ENCODE peak calls at places on chromosomes 12 and 14, in seven cellular contexts. One of them, this sample, is unnamed.

GRCh38 chr12:132238487-132239248 is 90.7 kb downstream of the GALNT9 start:
- DNase-seq in HepG2: no peak
- DNase-seq in H1: no peak
- DNase-seq in GM12878: no peak
- DNase-seq in K562: no peak
- DNase-seq in HCT116: no peak
- DNase-seq in SK-N-SH: no peak
- DNase-seq in this sample: no peak

GRCh38 chr12:91356405-91356804 is 173.8 kb upstream of the DCN start:
- DNase-seq in SK-N-SH: no peak
- DNase-seq in K562: no peak
- DNase-seq in H1: no peak
- DNase-seq in HCT116: no peak
- DNase-seq in HepG2: no peak
- DNase-seq in GM12878: no peak
- DNase-seq in this sample: no peak

GRCh38 chr12:109102491-109102890 is 5.1 kb downstream of the UNG start:
- DNase-seq in HepG2: no peak
- DNase-seq in SK-N-SH: no peak
- DNase-seq in HCT116: no peak
- DNase-seq in GM12878: no peak
- DNase-seq in H1: no peak
- DNase-seq in K562: no peak
- DNase-seq in this sample: no peak

GRCh38 chr14:91872011-91872476 is 4.7 kb upstream of the TC2N start:
- DNase-seq in H1: no peak
- DNase-seq in HCT116: no peak
- DNase-seq in K562: no peak
- DNase-seq in GM12878: peak; percentile 64
- DNase-seq in SK-N-SH: no peak
- DNase-seq in HepG2: peak; percentile 8
- DNase-seq in this sample: no peak

GRCh38 chr12:67645571-67645970 is 3.0 kb upstream of the DYRK2 start:
- DNase-seq in GM12878: no peak
- DNase-seq in SK-N-SH: no peak
- DNase-seq in K562: no peak
- DNase-seq in H1: no peak
- DNase-seq in HepG2: no peak
- DNase-seq in HCT116: no peak
- DNase-seq in this sample: no peak

GRCh38 chr14:23696706-23697239 is 60.6 kb downstream of the DHRS2 start:
- DNase-seq in HCT116: no peak
- DNase-seq in SK-N-SH: no peak
- DNase-seq in K562: no peak
- DNase-seq in GM12878: no peak
- DNase-seq in HepG2: no peak
- DNase-seq in H1: no peak
- DNase-seq in this sample: peak; percentile 6

GRCh38 chr14:42671636-42672035 is 1065.0 kb downstream of the LRFN5 start:
- DNase-seq in H1: no peak
- DNase-seq in HepG2: no peak
- DNase-seq in K562: no peak
- DNase-seq in HCT116: no peak
- DNase-seq in SK-N-SH: no peak
- DNase-seq in GM12878: no peak
- DNase-seq in this sample: no peak

GRCh38 chr14:60327447-60328331 is 78.7 kb downstream of the PPM1A start:
- DNase-seq in H1: peak; percentile 72
- DNase-seq in SK-N-SH: peak; percentile 38
- DNase-seq in GM12878: peak; percentile 47
- DNase-seq in HCT116: no peak
- DNase-seq in HepG2: no peak
- DNase-seq in K562: no peak
- DNase-seq in this sample: no peak

GRCh38 chr14:82046512-82047226 is 513.0 kb upstream of the SEL1L start:
- DNase-seq in SK-N-SH: no peak
- DNase-seq in HepG2: no peak
- DNase-seq in GM12878: no peak
- DNase-seq in K562: no peak
- DNase-seq in H1: no peak
- DNase-seq in HCT116: no peak
- DNase-seq in this sample: no peak

DNA sequence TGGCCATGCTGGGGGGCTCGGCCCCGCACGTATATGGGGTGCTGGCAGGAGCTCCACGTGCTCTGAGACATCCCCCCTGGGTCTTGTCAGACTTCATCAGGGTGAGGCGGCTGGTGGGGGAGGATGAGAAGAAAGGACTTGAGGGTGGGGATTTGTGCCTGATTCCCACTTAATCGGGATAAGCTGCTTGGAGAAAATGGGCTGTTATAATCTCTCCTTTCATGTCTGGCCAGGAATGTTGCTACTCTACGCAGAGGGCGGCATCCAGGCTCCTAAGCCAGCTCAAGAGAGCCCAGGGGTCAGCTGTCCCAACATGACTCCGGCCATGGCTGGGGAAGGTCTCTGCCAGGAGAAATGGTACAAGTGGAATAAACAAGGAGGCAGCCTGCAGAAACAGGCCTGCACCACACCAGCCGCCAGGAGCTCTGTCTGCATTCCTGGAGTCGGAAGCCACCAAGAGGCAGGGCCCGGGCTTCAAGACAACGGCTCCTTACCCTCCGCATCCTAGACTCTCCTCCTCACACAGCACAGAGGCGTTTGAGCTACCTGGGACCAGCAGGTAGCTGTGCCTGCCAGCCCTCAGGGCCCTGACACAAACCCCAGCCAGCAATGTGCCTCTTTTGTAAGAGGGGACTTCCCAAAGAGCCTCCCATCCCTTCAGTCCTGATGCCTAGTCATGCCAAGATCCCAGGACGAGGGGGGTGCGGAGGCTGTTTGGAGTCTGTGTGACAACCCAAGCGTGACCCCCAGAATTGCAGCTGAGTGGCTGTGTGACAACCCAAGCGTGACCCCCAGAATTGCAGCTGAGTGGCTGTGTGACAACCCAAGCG is 195.8 kb upstream of the DIO3 start:
- DNase-seq in GM12878: no peak
- DNase-seq in HCT116: no peak
- DNase-seq in SK-N-SH: peak; percentile 14
- DNase-seq in H1: no peak
- DNase-seq in K562: no peak
- DNase-seq in HepG2: no peak
- DNase-seq in this sample: no peak
- TF ChIP-seq JUND in GM12878: no peak
- TF ChIP-seq JUND in HCT116: no peak
- TF ChIP-seq JUND in SK-N-SH: no peak
- TF ChIP-seq JUND in H1: no peak
- TF ChIP-seq JUND in K562: no peak
- TF ChIP-seq JUND in HepG2: no peak
- TF ChIP-seq JUND in this sample: no peak

GRCh38 chr14:102889615-102890014 is 32.8 kb upstream of the AMN start:
- DNase-seq in HepG2: no peak
- DNase-seq in K562: no peak
- DNase-seq in H1: no peak
- DNase-seq in HCT116: no peak
- DNase-seq in GM12878: no peak
- DNase-seq in SK-N-SH: no peak
- DNase-seq in this sample: no peak
- TF ChIP-seq JUND in HepG2: no peak
- TF ChIP-seq JUND in K562: no peak
- TF ChIP-seq JUND in H1: no peak
- TF ChIP-seq JUND in HCT116: no peak
- TF ChIP-seq JUND in GM12878: no peak
- TF ChIP-seq JUND in SK-N-SH: no peak
- TF ChIP-seq JUND in this sample: no peak

GRCh38 chr12:71371132-71371531 is 68.5 kb upstream of the LGR5 start:
- DNase-seq in GM12878: no peak
- DNase-seq in SK-N-SH: no peak
- DNase-seq in HCT116: peak; percentile 3
- DNase-seq in K562: no peak
- DNase-seq in H1: no peak
- DNase-seq in HepG2: peak; percentile 16
- DNase-seq in this sample: no peak
- TF ChIP-seq JUND in GM12878: no peak
- TF ChIP-seq JUND in SK-N-SH: no peak
- TF ChIP-seq JUND in HCT116: no peak
- TF ChIP-seq JUND in K562: no peak
- TF ChIP-seq JUND in H1: no peak
- TF ChIP-seq JUND in HepG2: no peak
- TF ChIP-seq JUND in this sample: no peak

DNA sequence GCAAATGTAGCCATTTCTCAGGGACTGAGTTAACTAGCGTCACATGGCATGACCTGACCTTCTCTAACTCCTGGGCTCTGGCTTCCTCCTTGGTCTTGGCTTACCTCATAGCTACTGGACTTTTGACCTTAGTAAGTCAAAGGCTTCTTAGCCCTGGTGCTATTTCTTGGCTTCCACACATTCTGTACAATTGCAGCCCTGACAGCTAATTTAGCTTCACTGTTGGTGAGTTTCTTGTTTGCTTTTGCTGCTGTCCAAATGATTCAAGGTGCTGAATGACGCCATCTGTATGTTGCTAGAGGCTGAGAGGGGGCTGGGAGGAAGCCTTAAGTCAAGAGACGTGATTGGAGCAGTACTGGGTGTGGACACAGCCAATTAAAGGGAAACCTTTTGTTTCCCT is 202.7 kb downstream of the PRKD1 start:
- DNase-seq in HepG2: no peak
- DNase-seq in GM12878: no peak
- DNase-seq in K562: no peak
- DNase-seq in SK-N-SH: no peak
- DNase-seq in HCT116: no peak
- DNase-seq in H1: no peak
- DNase-seq in this sample: no peak
- TF ChIP-seq JUND in HepG2: no peak
- TF ChIP-seq JUND in GM12878: no peak
- TF ChIP-seq JUND in K562: no peak
- TF ChIP-seq JUND in SK-N-SH: no peak
- TF ChIP-seq JUND in HCT116: no peak
- TF ChIP-seq JUND in H1: no peak
- TF ChIP-seq JUND in this sample: no peak

DNA sequence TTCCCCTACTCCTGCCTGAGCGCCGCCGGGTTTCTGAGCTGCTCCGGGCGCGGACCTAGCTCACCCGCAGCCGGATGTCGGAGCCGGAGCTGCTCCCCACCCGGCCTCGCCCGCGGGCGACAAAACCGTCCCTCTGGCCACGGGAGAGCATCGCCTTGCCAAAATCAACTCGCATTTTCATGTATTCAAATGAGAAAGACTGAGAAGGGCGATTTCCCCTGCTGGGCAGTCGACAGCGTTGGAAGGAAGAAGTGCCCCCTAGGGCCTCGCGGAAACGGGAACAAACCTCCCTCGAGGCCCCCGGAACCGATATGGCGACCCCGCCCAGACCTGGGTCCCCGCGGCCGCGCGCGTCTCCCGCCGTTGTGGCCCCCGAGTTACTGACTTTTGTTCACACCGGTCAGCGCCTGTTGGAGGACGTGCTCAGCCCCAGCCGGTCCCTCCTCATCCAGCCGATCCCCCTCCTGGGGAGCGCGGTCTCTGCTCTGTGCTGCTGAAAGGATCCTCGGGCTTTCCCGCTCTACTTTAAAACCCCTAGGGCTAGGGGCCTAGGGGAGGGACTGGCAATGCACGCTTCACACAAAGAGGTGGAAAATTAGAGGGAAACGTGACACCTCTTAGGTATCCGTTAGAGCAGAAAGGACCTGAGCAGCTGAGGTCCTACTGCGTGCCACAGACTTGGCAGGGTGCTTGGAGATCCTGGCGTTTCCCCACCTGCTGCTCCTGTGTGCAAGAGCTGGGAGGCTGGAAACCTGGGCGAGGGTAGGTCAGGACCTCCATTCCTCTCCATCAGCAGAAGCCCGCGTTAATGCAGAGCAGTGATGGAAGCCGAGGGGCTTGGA is 4.3 kb downstream of the TTC6 start:
- DNase-seq in HCT116: no peak
- DNase-seq in K562: no peak
- DNase-seq in HepG2: no peak
- DNase-seq in GM12878: no peak
- DNase-seq in H1: peak; percentile 76
- DNase-seq in SK-N-SH: no peak
- DNase-seq in this sample: peak; percentile 88
- TF ChIP-seq JUND in HCT116: no peak
- TF ChIP-seq JUND in K562: no peak
- TF ChIP-seq JUND in HepG2: no peak
- TF ChIP-seq JUND in GM12878: no peak
- TF ChIP-seq JUND in H1: no peak
- TF ChIP-seq JUND in SK-N-SH: no peak
- TF ChIP-seq JUND in this sample: no peak

GRCh38 chr12:104420868-104421267 is 35.9 kb upstream of the CHST11 start:
- DNase-seq in GM12878: no peak
- DNase-seq in K562: no peak
- DNase-seq in HepG2: no peak
- DNase-seq in H1: no peak
- DNase-seq in SK-N-SH: no peak
- DNase-seq in HCT116: no peak
- DNase-seq in this sample: no peak

GRCh38 chr12:104423809-104424208 is 32.9 kb upstream of the CHST11 start:
- DNase-seq in SK-N-SH: no peak
- DNase-seq in GM12878: no peak
- DNase-seq in HCT116: no peak
- DNase-seq in H1: no peak
- DNase-seq in K562: no peak
- DNase-seq in HepG2: peak; percentile 8
- DNase-seq in this sample: peak; percentile 39

GRCh38 chr12:104421343-104421742 is 35.4 kb upstream of the CHST11 start:
- DNase-seq in GM12878: no peak
- DNase-seq in K562: no peak
- DNase-seq in HCT116: no peak
- DNase-seq in SK-N-SH: no peak
- DNase-seq in HepG2: no peak
- DNase-seq in H1: no peak
- DNase-seq in this sample: no peak

GRCh38 chr12:104423273-104423672 is 33.5 kb upstream of the CHST11 start:
- DNase-seq in H1: no peak
- DNase-seq in SK-N-SH: no peak
- DNase-seq in K562: no peak
- DNase-seq in GM12878: no peak
- DNase-seq in HCT116: peak; percentile 81
- DNase-seq in HepG2: no peak
- DNase-seq in this sample: no peak

DNA sequence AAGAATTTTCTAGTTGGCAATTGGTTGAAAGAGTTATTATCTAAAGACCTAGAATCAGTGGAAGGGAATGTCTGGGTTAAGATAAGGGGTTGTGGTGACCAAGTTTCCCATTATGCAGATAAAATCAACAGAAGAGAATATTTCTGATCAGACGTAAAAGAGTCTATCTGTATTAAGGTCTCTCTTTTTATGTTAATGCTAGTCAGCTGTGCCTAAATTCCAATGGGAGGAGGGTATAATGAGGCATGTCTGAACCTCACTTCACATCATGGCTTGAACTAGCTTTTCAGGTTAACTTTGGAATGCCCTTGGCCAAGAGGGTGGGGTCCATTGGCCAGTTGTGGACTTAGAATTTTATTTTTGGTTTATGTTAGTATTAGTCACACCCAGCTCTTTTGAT is 34.3 kb upstream of the CHST11 start:
- DNase-seq in GM12878: no peak
- DNase-seq in H1: no peak
- DNase-seq in K562: no peak
- DNase-seq in SK-N-SH: no peak
- DNase-seq in HepG2: no peak
- DNase-seq in HCT116: no peak
- DNase-seq in this sample: no peak
- TF ChIP-seq JUND in GM12878: no peak
- TF ChIP-seq JUND in H1: no peak
- TF ChIP-seq JUND in K562: no peak
- TF ChIP-seq JUND in SK-N-SH: no peak
- TF ChIP-seq JUND in HepG2: no peak
- TF ChIP-seq JUND in HCT116: no peak
- TF ChIP-seq JUND in this sample: no peak

This sample was measured in T47D.